ENCODE peak calls at places on chromosomes 11 and 22, in four cellular contexts. O is IMR-90, L is fibroblast of lung, M is right lobe of liver. W is an unnamed sample.

GRCh38 chr11:104852811-104853210 is 45.4 kb downstream of the CASP12 start:
- DNase-seq in O (peak; percentile 14), L (no peak), M (no peak), W (no peak)

GRCh38 chr22:47198801-47199251 is 436.4 kb downstream of the TBC1D22A start:
- DNase-seq in L (no peak), M (peak; percentile 30), O (no peak), W (no peak)

GRCh38 chr22:38766076-38766777 is 10.4 kb upstream of the SUN2 start:
- DNase-seq in M (peak; percentile 87), O (peak; percentile 64), L (peak; percentile 42), W (no peak)

GRCh38 chr22:21778705-21779363 is 43.2 kb upstream of the YPEL1 start:
- DNase-seq in O (peak; percentile 90), L (peak; percentile 70), M (peak; percentile 30), W (peak; percentile 43)

GRCh38 chr11:132347156-132348090 is 977.0 kb downstream of the NTM start:
- DNase-seq in L (no peak), M (no peak), O (no peak), W (no peak)

GRCh38 chr11:72222106-72222891 is 2.3 kb upstream of the INPPL1 start:
- DNase-seq in M (no peak), L (no peak), O (no peak), W (no peak)

GRCh38 chr11:76626921-76627391 is 43.6 kb downstream of the LRRC32 start:
- DNase-seq in M (no peak), O (peak; percentile 29), L (no peak), W (no peak)

GRCh38 chr11:135033545-135033944 is 621.5 kb upstream of the B3GAT1 start:
- DNase-seq in M (no peak), O (no peak), L (peak; percentile 2), W (no peak)

GRCh38 chr11:68168694-68169093 is 44.4 kb downstream of the KMT5B start:
- DNase-seq in L (no peak), O (no peak), M (peak; percentile 69), W (no peak)

GRCh38 chr11:9761441-9761945 is 97.6 kb downstream of the SWAP70 start:
- DNase-seq in O (no peak), M (no peak), L (no peak), W (no peak)

GRCh38 chr11:9758676-9759518 is 95.0 kb downstream of the SWAP70 start:
- DNase-seq in M (peak; percentile 73), L (peak; percentile 78), O (peak; percentile 64), W (no peak)

GRCh38 chr11:9757809-9758675 is 94.2 kb downstream of the SWAP70 start:
- DNase-seq in O (peak; percentile 72), M (peak; percentile 91), L (peak; percentile 73), W (no peak)

GRCh38 chr11:9760180-9760550 is 96.3 kb downstream of the SWAP70 start:
- DNase-seq in O (peak; percentile 95), L (peak; percentile 98), M (peak; percentile 58), W (peak; percentile 29)

DNA sequence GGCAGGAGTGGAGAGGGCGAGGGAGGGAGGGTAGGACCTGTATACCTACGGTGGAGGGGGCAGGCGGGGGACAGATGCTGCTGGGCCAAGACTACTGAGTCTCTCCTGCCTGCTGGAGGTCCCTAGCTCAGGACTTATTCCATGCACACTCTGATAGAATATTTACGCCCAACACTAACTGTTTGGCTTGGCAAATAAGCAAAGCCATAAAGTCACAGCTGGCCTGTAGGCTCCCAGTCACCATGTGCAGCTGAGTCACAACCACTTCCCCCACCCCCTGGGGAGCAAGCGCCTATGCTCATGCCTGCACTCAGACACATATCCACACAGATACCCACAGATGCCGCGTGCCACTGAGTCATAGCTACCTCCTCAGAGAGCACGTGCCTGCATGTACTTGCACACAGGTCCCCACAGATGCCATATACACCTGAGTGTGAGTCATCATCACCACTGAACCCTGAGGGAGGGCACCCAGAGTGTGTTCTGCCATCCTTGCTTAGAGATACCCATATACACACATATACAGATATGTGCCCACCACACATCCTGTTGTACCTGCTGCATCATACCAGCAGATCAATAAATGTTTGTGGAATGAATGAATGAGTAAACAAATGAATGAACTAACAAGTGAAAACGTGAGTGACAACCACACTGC is 95.8 kb downstream of the SWAP70 start:
- DNase-seq in M (no peak), L (peak; percentile 99), O (peak; percentile 100), W (peak; percentile 99)
- H3K4me3 ChIP-seq in M (no peak overlapping the region), L (no peak overlapping the region), O (no peak overlapping the region), W (peak overlapping the region; percentile 77)

GRCh38 chr11:130390071-130390758 is 38.2 kb downstream of the ADAMTS8 start:
- DNase-seq in L (peak; percentile 88), M (no peak), O (peak; percentile 99), W (peak; percentile 27)
- TF ChIP-seq CTCF in L (peak; percentile 65), M (no peak), O (peak; percentile 89), W (peak; percentile 70)

GRCh38 chr11:20022363-20023081 is 137.8 kb downstream of the DBX1 start:
- DNase-seq in L (peak; percentile 78), O (peak; percentile 63), M (peak; percentile 55), W (no peak)

GRCh38 chr11:20021212-20021611 is 139.1 kb downstream of the DBX1 start:
- DNase-seq in O (no peak), M (no peak), L (no peak), W (no peak)

GRCh38 chr11:20024172-20024935 is 135.9 kb downstream of the DBX1 start:
- DNase-seq in L (no peak), M (no peak), O (no peak), W (no peak)

GRCh38 chr11:20021771-20022362 is 138.4 kb downstream of the DBX1 start:
- DNase-seq in M (no peak), L (no peak), O (no peak), W (no peak)

DNA sequence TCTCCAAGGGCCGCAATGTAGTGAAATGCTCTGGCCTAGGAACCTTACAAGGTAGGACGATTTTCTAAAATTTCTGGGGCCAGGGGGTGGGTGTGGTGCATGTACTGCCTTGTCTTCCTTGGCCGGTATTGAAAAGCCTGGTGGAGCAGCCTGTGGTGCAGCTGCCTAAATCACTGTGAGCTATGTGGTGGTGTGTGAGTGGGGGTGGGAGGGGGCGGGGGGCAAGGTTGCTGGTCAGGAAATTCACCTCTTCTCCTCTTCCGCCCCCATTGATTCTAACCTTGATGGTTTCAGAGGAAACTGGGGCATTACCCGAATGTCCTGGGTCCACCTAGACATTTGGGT is 137.2 kb downstream of the DBX1 start:
- DNase-seq in M (no peak), O (no peak), L (no peak), W (no peak)
- H3K4me3 ChIP-seq in M (peak overlapping the region; percentile 52), O (no peak overlapping the region), L (no peak overlapping the region), W (peak overlapping the region; percentile 48)

DNA sequence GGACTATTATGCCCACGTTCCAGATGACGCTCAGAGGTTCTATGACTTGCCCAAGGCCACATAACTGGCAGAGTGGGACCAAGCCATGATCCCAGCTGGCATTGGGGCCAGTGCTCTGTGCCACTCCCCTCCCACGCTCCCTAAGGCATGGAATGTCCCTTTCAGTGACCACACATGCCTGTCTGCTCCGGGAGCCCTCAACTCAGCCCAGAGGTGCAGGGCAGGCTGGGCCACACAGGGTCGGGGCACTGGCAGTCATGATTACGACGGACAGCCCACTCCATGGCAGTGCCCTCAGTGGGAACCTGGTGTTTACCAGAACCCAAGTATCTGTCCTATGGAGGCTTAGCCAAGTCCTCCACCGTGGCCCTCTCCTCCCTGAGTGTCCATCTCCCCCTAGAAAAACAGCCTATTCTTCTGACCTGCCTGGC is 10.0 kb downstream of the RHBDD3 start:
- DNase-seq in M (no peak), O (no peak), L (no peak), W (no peak)
- TF ChIP-seq CTCF in M (no peak), O (no peak), L (no peak), W (no peak)

W was measured in epithelial cell of proximal tubule.